ENCODE peak calls at places on chromosome 20, in eight cellular contexts. N is body of pancreas; C is A549; F is AG09309; H is SK-MEL-5; K is cardiac fibroblast; G is NCI-H1417; L is stimulated activated CD4-positive, alpha-beta T cell treated with anti-CD3 and anti-CD28 coated beads, Interleukin-12 subunit alpha, Interleukin-12 subunit beta, amount 100 ng/mL, for 24 hours. S is an unnamed sample.

GRCh38 chr20:38242848-38243449 is 17.6 kb downstream of the KIAA1755 start:
- DNase-seq in N (no peak), F (no peak), L (peak), H (peak), K (peak), C (peak), G (no peak), S (no peak)

GRCh38 chr20:44115762-44116644 is 71.0 kb downstream of the JPH2 start:
- DNase-seq in H (no peak), N (no peak), L (no peak), F (no peak), K (no peak), G (no peak), C (no peak), S (no peak)

GRCh38 chr20:63337786-63338420 is 23.2 kb downstream of the CHRNA4 start:
- DNase-seq in G (no peak), K (peak), L (no peak), C (no peak), H (no peak), N (no peak), F (no peak), S (no peak)

GRCh38 chr20:35296101-35296554 is 3.9 kb upstream of the FAM83C start:
- DNase-seq in H (no peak), N (no peak), F (no peak), G (peak), L (no peak), C (no peak), K (no peak), S (no peak)

GRCh38 chr20:49396230-49396629 is 86.2 kb downstream of the KCNB1 start:
- DNase-seq in F (no peak), G (no peak), H (no peak), C (no peak), N (no peak), K (no peak), L (no peak), S (no peak)

GRCh38 chr20:1033751-1034419 is 31.8 kb upstream of the RSPO4 start:
- DNase-seq in G (no peak), F (no peak), C (no peak), H (peak), K (no peak), L (no peak), N (no peak), S (no peak)

GRCh38 chr20:40322941-40323340 is 366.1 kb downstream of the MAFB start:
- DNase-seq in C (no peak), K (no peak), G (no peak), H (no peak), F (no peak), L (no peak), N (no peak), S (no peak)

GRCh38 chr20:63745424-63745805 is 5.8 kb downstream of the SLC2A4RG start:
- DNase-seq in C (no peak), G (no peak), L (no peak), F (no peak), H (no peak), K (no peak), N (no peak), S (no peak)

GRCh38 chr20:1310087-1310486 is 18.9 kb downstream of the SDCBP2 start:
- DNase-seq in G (no peak), H (no peak), N (no peak), K (no peak), L (no peak), C (no peak), F (no peak), S (peak)

GRCh38 chr20:63520939-63521601 is 505 bp downstream of the PPDPF start:
- DNase-seq in N (peak), F (no peak), K (peak), C (peak), G (peak), L (peak), H (peak), S (peak)

GRCh38 chr20:53412600-53413187 is 180.9 kb downstream of the ZNF217 start:
- DNase-seq in G (no peak), H (no peak), C (no peak), F (no peak), N (no peak), K (no peak), L (no peak), S (no peak)

GRCh38 chr20:56839791-56840190 is 210.7 kb downstream of the TFAP2C start:
- DNase-seq in H (no peak), L (no peak), F (peak), C (no peak), G (no peak), N (no peak), K (no peak), S (no peak)